ENCODE peak calls at places on chromosome 1, in four cellular contexts. W, C, D and L are unnamed samples.

GRCh38 chr1:67700692-67701410 is 15.8 kb downstream of the GADD45A start:
- DNase-seq in W (no peak), C (no peak), D (peak; percentile 85), L (peak; percentile 78)

GRCh38 chr1:88744142-88744541 is 60.1 kb downstream of the PKN2 start:
- DNase-seq in W (no peak), C (no peak), D (no peak), L (no peak)

GRCh38 chr1:109901508-109902145 is 9.0 kb upstream of the CSF1 start:
- DNase-seq in W (no peak), C (no peak), D (no peak), L (no peak)

GRCh38 chr1:205701891-205702290 is 21.6 kb upstream of the SLC45A3 start:
- DNase-seq in W (no peak), C (no peak), D (peak; percentile 34), L (no peak)

GRCh38 chr1:117656202-117656641 is 50.4 kb downstream of the TENT5C start:
- DNase-seq in W (no peak), C (no peak), D (no peak), L (no peak)

GRCh38 chr1:29671446-29671845 is 435.1 kb downstream of the PTPRU start:
- DNase-seq in W (no peak), C (no peak), D (peak; percentile 31), L (peak; percentile 12)

GRCh38 chr1:26121854-26122773 is 10.5 kb downstream of the PDIK1L start:
- DNase-seq in W (no peak), C (no peak), D (no peak), L (no peak)

GRCh38 chr1:37853157-37853556 is 6.2 kb downstream of the MTF1 start:
- DNase-seq in W (no peak), C (no peak), D (no peak), L (no peak)

GRCh38 chr1:43831866-43832654 is 101.5 kb upstream of the ARTN start:
- DNase-seq in W (no peak), C (no peak), D (no peak), L (no peak)

GRCh38 chr1:159594581-159594980 is 7.0 kb downstream of the APCS start:
- DNase-seq in W (no peak), C (no peak), D (no peak), L (no peak)